ENCODE peak calls at places on chromosomes 13 and 19, in eight cellular contexts. W, C, I, P, T, N, R and J are unnamed samples.

GRCh38 chr13:99071211-99071610 is 93.3 kb upstream of the DOCK9 start:
- DNase-seq in W (no peak), C (no peak), I (no peak), P (no peak), T (no peak), N (no peak), R (no peak), J (no peak)

GRCh38 chr19:56147307-56147706 is 6.2 kb downstream of the ZNF444 start:
- DNase-seq in W (no peak), C (no peak), I (no peak), P (no peak), T (no peak), N (no peak), R (no peak), J (no peak)

GRCh38 chr13:51342706-51343105 is 3.2 kb downstream of the SERPINE3 start:
- DNase-seq in W (no peak), C (no peak), I (peak), P (no peak), T (peak), N (peak), R (no peak), J (peak)

GRCh38 chr13:35046587-35046986 is 104.5 kb downstream of the NBEA start:
- DNase-seq in W (no peak), C (no peak), I (no peak), P (no peak), T (no peak), N (no peak), R (no peak), J (no peak)

GRCh38 chr13:36030670-36031331 is 100.4 kb downstream of the DCLK1 start:
- DNase-seq in W (no peak), C (no peak), I (peak), P (no peak), T (no peak), N (peak), R (no peak), J (peak)

GRCh38 chr13:77415253-77416127 is 88.6 kb upstream of the MYCBP2 start:
- DNase-seq in W (no peak), C (no peak), I (no peak), P (no peak), T (no peak), N (peak), R (no peak), J (no peak)

GRCh38 chr19:19463348-19464117 is 51.8 kb downstream of the TSSK6 start:
- DNase-seq in W (no peak), C (no peak), I (peak), P (peak), T (peak), N (peak), R (no peak), J (peak)

GRCh38 chr13:53683146-53683545 is 654.5 kb downstream of the OLFM4 start:
- DNase-seq in W (no peak), C (no peak), I (no peak), P (no peak), T (no peak), N (no peak), R (no peak), J (no peak)

GRCh38 chr13:32423592-32423991 is 4.3 kb downstream of the N4BP2L1 start:
- DNase-seq in W (no peak), C (no peak), I (no peak), P (no peak), T (no peak), N (no peak), R (no peak), J (no peak)

GRCh38 chr19:4976412-4977298 is 7.7 kb downstream of the KDM4B start:
- DNase-seq in W (peak), C (no peak), I (peak), P (peak), T (peak), N (peak), R (peak), J (peak)

GRCh38 chr13:102693781-102694180 is 1.1 kb downstream of the METTL21C start:
- DNase-seq in W (no peak), C (no peak), I (peak), P (no peak), T (no peak), N (peak), R (no peak), J (peak)

GRCh38 chr19:54952591-54953344 is 5.4 kb upstream of the NLRP7 start:
- DNase-seq in W (peak), C (no peak), I (no peak), P (no peak), T (no peak), N (peak), R (no peak), J (peak)

GRCh38 chr13:30114586-30115256 is 192.6 kb downstream of the KATNAL1 start:
- DNase-seq in W (peak), C (peak), I (peak), P (peak), T (peak), N (peak), R (peak), J (peak)

GRCh38 chr19:16702123-16702522 is 17.5 kb upstream of the NWD1 start:
- DNase-seq in W (no peak), C (peak), I (peak), P (no peak), T (peak), N (peak), R (no peak), J (peak)

GRCh38 chr13:110280996-110281688 is 25.8 kb downstream of the COL4A1 start:
- DNase-seq in W (no peak), C (no peak), I (no peak), P (no peak), T (no peak), N (no peak), R (no peak), J (no peak)

GRCh38 chr19:55986487-55986886 is at the start of gene NLRP5:
- DNase-seq in W (peak), C (no peak), I (no peak), P (no peak), T (no peak), N (no peak), R (no peak), J (no peak)

GRCh38 chr19:1992759-1993260 is 22.7 kb downstream of the BTBD2 start:
- DNase-seq in W (no peak), C (no peak), I (no peak), P (no peak), T (no peak), N (no peak), R (no peak), J (no peak)

GRCh38 chr19:15101479-15102082 is 5.6 kb upstream of the SYDE1 start:
- DNase-seq in W (peak), C (peak), I (peak), P (no peak), T (no peak), N (peak), R (no peak), J (peak)

GRCh38 chr19:20503536-20503935 is 62.0 kb downstream of the ZNF737 start:
- DNase-seq in W (no peak), C (no peak), I (peak), P (peak), T (peak), N (peak), R (no peak), J (peak)

GRCh38 chr13:26380930-26381329 is 127.0 kb downstream of the CDK8 start:
- DNase-seq in W (no peak), C (no peak), I (no peak), P (no peak), T (no peak), N (no peak), R (no peak), J (no peak)

GRCh38 chr13:26379831-26380230 is 125.9 kb downstream of the CDK8 start:
- DNase-seq in W (no peak), C (no peak), I (no peak), P (no peak), T (no peak), N (no peak), R (no peak), J (no peak)

GRCh38 chr13:26378116-26378515 is 124.2 kb downstream of the CDK8 start:
- DNase-seq in W (no peak), C (no peak), I (no peak), P (no peak), T (no peak), N (no peak), R (no peak), J (no peak)

GRCh38 chr13:26376430-26376829 is 122.5 kb downstream of the CDK8 start:
- DNase-seq in W (no peak), C (no peak), I (no peak), P (no peak), T (no peak), N (no peak), R (no peak), J (no peak)

DNA sequence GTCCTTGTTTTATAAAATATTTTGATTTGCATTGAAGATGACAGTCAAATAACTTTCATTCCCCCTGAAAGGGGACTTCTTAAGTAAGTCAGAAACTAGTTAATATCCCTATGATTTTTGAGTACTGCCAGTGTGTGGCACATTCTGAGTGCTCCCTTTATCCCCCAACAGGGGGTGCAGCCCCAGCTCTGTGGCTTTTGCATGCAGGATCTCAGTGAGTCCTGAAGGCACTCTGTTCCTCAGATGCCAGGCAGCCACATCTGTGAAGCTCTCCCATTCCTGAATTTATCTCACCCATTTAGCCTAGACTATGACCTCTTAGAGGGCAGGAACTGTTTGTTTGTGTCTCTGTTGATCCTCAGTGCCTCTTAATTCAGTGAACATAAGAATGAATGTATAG is 123.1 kb downstream of the CDK8 start:
- DNase-seq in W (peak), C (peak), I (no peak), P (no peak), T (peak), N (peak), R (no peak), J (peak)
- TF ChIP-seq CTCF in W (peak), C (peak), I (peak), P (no peak), T (peak), N (peak), R (peak), J (peak)

GRCh38 chr19:10473192-10473591 is 30.0 kb downstream of the KEAP1 start:
- DNase-seq in W (no peak), C (no peak), I (no peak), P (no peak), T (no peak), N (no peak), R (no peak), J (no peak)

GRCh38 chr19:10478903-10479384 is 24.2 kb downstream of the KEAP1 start:
- DNase-seq in W (peak), C (peak), I (peak), P (peak), T (peak), N (peak), R (peak), J (peak)

GRCh38 chr19:10474962-10475451 is 28.1 kb downstream of the KEAP1 start:
- DNase-seq in W (no peak), C (no peak), I (no peak), P (no peak), T (no peak), N (no peak), R (no peak), J (no peak)

DNA sequence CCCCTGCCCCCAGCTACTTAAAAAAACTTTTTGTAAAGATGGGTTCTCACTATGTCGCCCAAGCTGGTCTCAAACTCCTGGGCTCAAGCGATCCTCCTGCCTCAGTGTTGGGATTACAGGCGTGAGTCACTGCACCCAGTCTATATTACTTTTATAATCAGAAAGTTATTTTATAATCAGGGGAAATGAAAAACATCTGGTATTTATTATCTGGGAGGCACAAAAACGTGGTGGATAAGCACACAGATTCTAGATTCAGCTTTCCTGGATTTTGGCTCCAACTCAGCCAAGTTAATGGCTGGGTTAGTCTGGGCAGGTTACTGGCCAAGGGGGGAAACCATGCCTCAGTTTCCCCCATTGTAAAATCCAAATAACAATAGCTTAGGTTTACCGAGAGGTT is 24.7 kb downstream of the KEAP1 start:
- DNase-seq in W (no peak), C (no peak), I (peak), P (no peak), T (peak), N (no peak), R (no peak), J (peak)
- H3K4me3 ChIP-seq in W (peak), C (no peak), I (peak), P (no peak), T (no peak), N (no peak), R (peak), J (no peak)

DNA sequence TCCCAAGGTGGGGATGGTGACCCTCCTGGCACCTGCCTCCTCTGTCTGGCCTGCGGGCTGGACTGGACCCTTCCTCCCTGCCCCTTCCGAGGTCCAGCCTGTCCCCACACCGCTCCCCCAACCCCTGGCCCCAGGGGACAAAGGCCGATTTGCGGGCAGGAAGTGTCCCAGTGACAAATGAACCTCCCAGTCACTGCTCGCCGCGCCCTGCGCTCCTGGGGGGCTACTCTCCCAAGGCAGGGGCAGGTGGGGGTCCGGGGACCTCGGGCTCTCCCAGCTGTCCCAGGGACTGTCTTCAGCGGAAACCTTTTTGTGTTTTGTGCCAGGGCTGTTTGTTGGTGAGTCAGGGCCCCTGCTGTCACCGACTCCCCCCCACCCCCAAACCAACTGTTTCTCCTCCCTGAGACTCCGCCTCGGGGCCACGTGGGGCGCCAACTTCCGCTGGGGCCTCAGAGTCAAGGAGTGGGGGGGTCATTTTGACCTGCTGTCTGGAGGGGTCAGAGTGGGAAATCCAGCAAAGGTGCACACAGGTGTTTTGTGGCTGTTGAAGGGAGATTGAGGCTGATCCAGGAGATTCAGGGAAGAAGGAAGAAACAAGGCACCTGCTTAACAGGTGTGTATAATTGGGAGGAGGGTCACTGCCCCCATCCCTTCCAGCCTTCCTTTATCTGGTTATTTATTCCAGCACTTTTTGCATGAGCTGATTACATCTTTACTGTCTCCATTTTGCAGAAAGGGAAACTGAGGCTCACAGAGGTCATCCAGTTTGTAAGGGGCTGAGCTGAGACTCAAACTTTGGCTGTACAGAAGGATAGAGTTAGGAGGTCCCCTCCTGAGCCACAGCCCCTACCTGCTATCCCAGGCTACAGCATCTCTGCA is 831 bp downstream of the PGPEP1 start:
- DNase-seq in W (peak), C (peak), I (no peak), P (peak), T (peak), N (no peak), R (no peak), J (peak)
- TF ChIP-seq CTCF in W (no peak), C (no peak), I (no peak), P (no peak), T (no peak), N (no peak), R (no peak), J (no peak)

DNA sequence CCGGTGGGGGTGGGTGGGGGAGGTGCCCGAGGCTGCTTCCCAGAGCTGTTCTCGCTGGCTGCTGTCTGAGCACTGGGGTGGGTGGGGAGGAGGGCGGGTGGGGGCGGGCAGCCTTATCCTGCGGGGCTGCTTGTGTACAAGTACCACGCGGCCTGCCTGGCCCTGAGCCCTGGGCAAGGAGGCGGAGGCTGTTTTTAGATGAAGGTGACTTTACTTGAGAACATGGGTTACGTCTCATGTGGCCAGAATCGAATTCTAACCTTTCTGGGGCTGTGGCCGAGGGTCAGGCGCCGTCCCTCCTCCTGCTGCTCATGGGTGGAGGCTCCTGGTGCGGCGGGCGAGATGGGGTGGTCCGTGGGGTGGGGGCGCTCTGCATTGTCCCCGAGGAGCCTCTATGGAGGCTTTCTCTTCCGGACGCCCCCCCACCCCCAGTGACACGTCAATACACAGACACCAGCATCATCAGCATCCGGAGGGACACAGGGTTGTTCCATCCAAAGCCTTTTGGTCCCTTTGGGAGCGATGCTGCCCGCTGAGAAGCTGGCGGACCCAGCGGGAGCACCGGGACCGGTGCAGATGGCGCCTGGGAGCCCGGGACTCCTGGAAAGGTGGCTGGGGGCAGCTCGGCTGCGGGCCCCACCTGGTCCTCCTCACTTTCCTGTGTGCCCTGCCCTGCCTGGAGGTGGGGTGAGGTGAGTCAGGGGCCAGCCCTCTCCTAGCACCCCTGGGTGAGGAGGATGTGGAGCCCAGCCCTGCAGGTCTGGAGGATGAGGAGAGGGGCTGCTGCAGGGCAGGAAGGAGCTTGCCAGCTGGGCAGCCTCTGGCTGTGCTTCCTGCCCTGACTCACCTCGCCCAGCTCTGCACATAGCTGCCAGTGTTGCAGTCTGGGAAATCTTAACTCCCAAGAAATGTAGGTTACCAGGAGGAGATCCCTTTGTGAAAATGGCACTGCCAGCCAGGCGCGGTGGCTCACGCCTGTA is 3.4 kb downstream of the BSG start:
- DNase-seq in W (no peak), C (peak), I (peak), P (no peak), T (peak), N (peak), R (no peak), J (peak)
- H3K4me3 ChIP-seq in W (no peak), C (peak), I (no peak), P (no peak), T (peak), N (peak), R (peak), J (peak)

DNA sequence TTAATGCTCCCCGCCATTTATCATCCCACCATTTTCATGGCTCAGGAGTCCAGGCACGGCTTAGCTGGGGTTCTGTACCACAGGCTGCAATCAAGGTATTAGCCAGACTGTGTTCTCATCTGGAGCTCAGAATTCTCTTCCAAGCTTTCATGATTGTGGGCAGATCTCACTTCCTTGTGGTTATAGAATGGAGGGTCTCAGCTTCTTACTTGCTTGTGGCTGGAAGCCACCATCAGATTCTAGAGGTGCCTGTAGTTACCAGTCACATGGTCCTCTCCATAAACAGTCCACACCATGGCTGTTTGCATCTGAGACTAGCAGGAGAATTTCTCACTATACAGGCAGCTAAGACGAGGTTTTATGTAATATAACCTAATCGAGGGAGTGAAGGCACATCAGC is 45.1 kb upstream of the SLC46A3 start:
- DNase-seq in W (no peak), C (no peak), I (no peak), P (no peak), T (no peak), N (no peak), R (no peak), J (no peak)
- TF ChIP-seq CTCF in W (no peak), C (no peak), I (no peak), P (no peak), T (no peak), N (no peak), R (no peak), J (no peak)

GRCh38 chr19:49356382-49356781 is 5.8 kb downstream of the TEAD2 start:
- DNase-seq in W (no peak), C (no peak), I (no peak), P (no peak), T (no peak), N (no peak), R (no peak), J (peak)
- H3K4me3 ChIP-seq in W (no peak), C (no peak), I (no peak), P (no peak), T (no peak), N (no peak), R (no peak), J (no peak)

GRCh38 chr13:60646600-60646999 is 249.6 kb downstream of the TDRD3 start:
- DNase-seq in W (no peak), C (no peak), I (no peak), P (no peak), T (no peak), N (no peak), R (no peak), J (no peak)
- TF ChIP-seq CTCF in W (no peak), C (no peak), I (no peak), P (no peak), T (no peak), N (no peak), R (no peak), J (no peak)

DNA sequence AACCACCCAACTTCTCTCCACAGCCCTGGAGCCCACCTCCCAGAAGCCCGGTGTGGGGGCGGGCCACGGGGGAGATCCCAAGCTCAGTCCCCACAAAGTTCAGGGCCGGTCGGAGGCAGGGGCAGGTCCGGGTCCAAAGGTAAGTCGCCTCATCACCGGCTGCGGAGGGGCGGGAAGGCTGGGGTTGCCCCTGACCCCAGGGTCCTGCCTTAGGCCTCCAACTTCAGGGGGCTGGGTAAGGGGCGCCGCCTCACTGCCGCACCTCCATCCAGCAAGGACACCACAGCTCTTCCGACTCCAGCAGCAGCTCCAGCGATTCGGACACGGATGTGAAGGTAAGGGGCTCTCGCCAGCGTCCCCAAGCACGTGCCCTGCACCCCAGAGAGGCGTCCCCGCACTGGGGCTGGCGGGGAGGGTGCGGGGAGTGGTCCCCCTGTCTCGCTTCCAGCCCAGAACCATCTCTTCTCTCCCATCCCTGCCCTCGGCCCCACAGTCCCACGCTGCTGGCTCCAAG is 358 bp downstream of the C19orf33 start:
- DNase-seq in W (no peak), C (no peak), I (no peak), P (no peak), T (no peak), N (no peak), R (no peak), J (no peak)
- H3K4me3 ChIP-seq in W (peak), C (no peak), I (no peak), P (no peak), T (no peak), N (peak), R (no peak), J (no peak)